ENCODE peak calls at places on chromosome 12, in eight cellular contexts. K, T, R, C, O, B, A and J are unnamed samples.

GRCh38 chr12:64760808-64761573 is 1.8 kb upstream of the GNS start:
- DNase-seq in A (no peak), O (no peak), K (no peak), B (no peak), T (no peak), C (no peak), R (no peak), J (no peak)

GRCh38 chr12:114918535-114919233 is 234.7 kb upstream of the TBX3 start:
- DNase-seq in B (no peak), A (no peak), O (no peak), K (no peak), C (no peak), R (no peak), T (peak), J (no peak)

GRCh38 chr12:132030367-132031038 is 80.8 kb downstream of the EP400 start:
- DNase-seq in T (no peak), A (no peak), B (no peak), K (peak), C (no peak), O (no peak), R (no peak), J (peak)

GRCh38 chr12:14896477-14897184 is 11.0 kb upstream of the MGP start:
- DNase-seq in C (no peak), K (no peak), B (no peak), R (no peak), T (no peak), O (peak), A (no peak), J (no peak)

GRCh38 chr12:131052063-131052781 is 98.5 kb downstream of the ADGRD1 start:
- DNase-seq in R (no peak), A (no peak), B (no peak), O (no peak), K (no peak), C (no peak), T (no peak), J (peak)

GRCh38 chr12:65389436-65389835 is 111.0 kb downstream of the MSRB3 start:
- DNase-seq in O (no peak), A (no peak), C (no peak), R (no peak), K (no peak), T (no peak), B (no peak), J (no peak)

GRCh38 chr12:13254311-13254710 is 57.8 kb downstream of the EMP1 start:
- DNase-seq in O (no peak), C (no peak), T (no peak), A (no peak), R (no peak), B (no peak), K (no peak), J (no peak)

GRCh38 chr12:75658826-75659823 is 147.7 kb upstream of the KRR1 start:
- DNase-seq in B (no peak), T (no peak), K (no peak), O (peak), R (no peak), C (no peak), A (peak), J (no peak)

GRCh38 chr12:6612247-6612646 is 5.1 kb upstream of the CHD4 start:
- DNase-seq in R (no peak), C (no peak), T (no peak), B (no peak), A (no peak), O (no peak), K (no peak), J (no peak)

GRCh38 chr12:14779834-14780233 is 23.4 kb downstream of the WBP11 start:
- DNase-seq in B (no peak), O (no peak), C (no peak), T (no peak), A (no peak), R (no peak), K (no peak), J (no peak)

GRCh38 chr12:643478-644292 is 19.6 kb downstream of the NINJ2 start:
- DNase-seq in R (no peak), A (no peak), T (no peak), K (peak), O (no peak), B (no peak), C (no peak), J (no peak)

GRCh38 chr12:121159467-121160307 is 27.0 kb downstream of the P2RX7 start:
- DNase-seq in K (no peak), B (no peak), C (no peak), O (no peak), R (peak), A (no peak), T (no peak), J (no peak)

GRCh38 chr12:42129595-42130204 is 15.0 kb downstream of the GXYLT1 start:
- DNase-seq in B (no peak), T (no peak), O (peak), K (no peak), A (no peak), C (no peak), R (no peak), J (peak)

GRCh38 chr12:51972424-51972812 is 20.9 kb downstream of the ACVR1B start:
- DNase-seq in K (no peak), T (no peak), O (no peak), B (no peak), A (no peak), C (no peak), R (no peak), J (no peak)

GRCh38 chr12:25800101-25800500 is 158.4 kb upstream of the RASSF8 start:
- DNase-seq in O (no peak), R (no peak), C (no peak), B (no peak), T (no peak), K (no peak), A (no peak), J (no peak)

GRCh38 chr12:132550014-132550802 is 60.2 kb downstream of the LRCOL1 start:
- DNase-seq in O (peak), T (no peak), A (no peak), K (no peak), R (no peak), C (no peak), B (peak), J (no peak)

GRCh38 chr12:123934829-123935228 is 37.8 kb downstream of the CCDC92 start:
- DNase-seq in R (no peak), C (no peak), A (no peak), O (no peak), T (no peak), K (no peak), B (no peak), J (no peak)

GRCh38 chr12:1532796-1533195 is 61.6 kb downstream of the FBXL14 start:
- DNase-seq in C (no peak), T (no peak), K (no peak), R (no peak), B (no peak), O (no peak), A (no peak), J (no peak)

GRCh38 chr12:12645485-12645884 is 33.8 kb downstream of the CREBL2 start:
- DNase-seq in A (no peak), O (no peak), T (no peak), B (no peak), K (no peak), R (peak), C (peak), J (no peak)

GRCh38 chr12:57755194-57755453 is 221 bp downstream of the MARCHF9 start:
- DNase-seq in A (no peak), T (no peak), B (no peak), K (no peak), O (no peak), R (no peak), C (no peak), J (no peak)

GRCh38 chr12:97235102-97235501 is 227.5 kb upstream of the RMST start:
- DNase-seq in T (no peak), O (no peak), R (no peak), K (no peak), B (peak), C (no peak), A (no peak), J (no peak)

GRCh38 chr12:105444809-105445102 is 114.3 kb downstream of the C12orf75 start:
- DNase-seq in C (no peak), B (no peak), R (no peak), A (no peak), O (no peak), T (no peak), K (no peak), J (no peak)

GRCh38 chr12:49231881-49232650 is 32.8 kb upstream of the TUBA1C start:
- DNase-seq in B (no peak), C (no peak), K (no peak), O (no peak), T (no peak), A (no peak), R (no peak), J (no peak)

GRCh38 chr12:109833307-109834189 is at the start of gene TRPV4:
- DNase-seq in A (no peak), T (no peak), B (peak), C (no peak), O (no peak), R (no peak), K (peak), J (no peak)

GRCh38 chr12:120496353-120497340 is 734 bp downstream of the DYNLL1 start:
- DNase-seq in R (peak), T (no peak), K (peak), C (peak), A (peak), O (peak), B (peak), J (peak)

GRCh38 chr12:6226002-6226700 is 26.0 kb downstream of the CD9 start:
- DNase-seq in R (no peak), O (peak), T (no peak), A (no peak), C (no peak), B (no peak), K (peak), J (peak)

GRCh38 chr12:107514887-107515445 is 170.6 kb upstream of the PWP1 start:
- DNase-seq in T (peak), O (no peak), K (no peak), C (no peak), B (no peak), A (no peak), R (no peak), J (no peak)

GRCh38 chr12:48197549-48197966 is 5.5 kb downstream of the OR10AD1 start:
- DNase-seq in B (no peak), R (no peak), A (no peak), K (no peak), C (no peak), T (no peak), O (peak), J (no peak)

GRCh38 chr12:21983102-21983501 is 41.9 kb upstream of the ABCC9 start:
- DNase-seq in K (no peak), A (no peak), O (no peak), T (no peak), B (no peak), C (no peak), R (no peak), J (no peak)

GRCh38 chr12:105106621-105107020 is 910 bp upstream of the WASHC4 start:
- DNase-seq in C (no peak), O (no peak), B (no peak), K (no peak), R (peak), T (no peak), A (no peak), J (no peak)

GRCh38 chr12:51419473-51420228 is 5.0 kb upstream of the SLC4A8 start:
- DNase-seq in A (no peak), T (no peak), K (no peak), C (no peak), O (no peak), B (no peak), R (no peak), J (no peak)

GRCh38 chr12:59736786-59737185 is 141.0 kb downstream of the SLC16A7 start:
- DNase-seq in O (peak), R (no peak), T (peak), C (no peak), A (no peak), B (no peak), K (no peak), J (no peak)

GRCh38 chr12:54419088-54419887 is at the start of gene ITGA5:
- DNase-seq in R (no peak), O (peak), B (peak), A (no peak), K (peak), T (peak), C (peak), J (no peak)

GRCh38 chr12:53955776-53956250 is 1.1 kb downstream of the HOXC12 start:
- DNase-seq in K (no peak), B (no peak), C (no peak), O (no peak), T (no peak), A (no peak), R (no peak), J (no peak)

GRCh38 chr12:43891856-43892574 is 56.1 kb downstream of the TMEM117 start:
- DNase-seq in A (no peak), R (no peak), B (no peak), K (no peak), O (no peak), C (no peak), T (no peak), J (no peak)